ENCODE peak calls at places on chromosome 2, in eight cellular contexts. S, O, U, I, M, P, A and B are unnamed samples.
A peak's percentile ranks its signal among the peaks of the same experiment; 100 is the strongest.

GRCh38 chr2:226619707-226620106 is 179.9 kb downstream of the IRS1 start:
- DNase-seq in S (no peak), O (no peak), U (no peak), I (no peak), M (no peak), P (no peak), A (no peak), B (no peak)

GRCh38 chr2:230564805-230565779 is 147.6 kb upstream of the CAB39 start:
- DNase-seq in S (no peak), O (peak; percentile 67), U (no peak), I (no peak), M (no peak), P (no peak), A (peak; percentile 58), B (no peak)

GRCh38 chr2:235537186-235537585 is 43.3 kb downstream of the AGAP1 start:
- DNase-seq in S (no peak), O (no peak), U (peak; percentile 67), I (no peak), M (peak; percentile 28), P (no peak), A (no peak), B (peak; percentile 56)

GRCh38 chr2:105142239-105142638 is 99.3 kb upstream of the GPR45 start:
- DNase-seq in S (no peak), O (no peak), U (no peak), I (no peak), M (no peak), P (no peak), A (no peak), B (no peak)

GRCh38 chr2:3040066-3040428 is 337.6 kb downstream of the EIPR1 start:
- DNase-seq in S (no peak), O (no peak), U (no peak), I (no peak), M (no peak), P (no peak), A (no peak), B (no peak)

GRCh38 chr2:234492687-234493086 is 4.2 kb downstream of the ARL4C start:
- DNase-seq in S (no peak), O (no peak), U (no peak), I (no peak), M (no peak), P (no peak), A (no peak), B (no peak)

GRCh38 chr2:108133457-108133856 is 106.3 kb upstream of the SULT1C3 start:
- DNase-seq in S (no peak), O (no peak), U (no peak), I (no peak), M (no peak), P (no peak), A (no peak), B (no peak)

GRCh38 chr2:74530239-74531161 is 767 bp downstream of the HTRA2 start:
- DNase-seq in S (peak; percentile 66), O (no peak), U (peak; percentile 84), I (peak; percentile 10), M (peak; percentile 74), P (peak; percentile 44), A (peak; percentile 30), B (peak; percentile 92)

GRCh38 chr2:234741976-234742375 is 209.8 kb upstream of the SH3BP4 start:
- DNase-seq in S (peak; percentile 35), O (no peak), U (no peak), I (no peak), M (no peak), P (no peak), A (peak; percentile 16), B (no peak)

GRCh38 chr2:204258900-204259299 is 286.4 kb upstream of the PARD3B start:
- DNase-seq in S (no peak), O (no peak), U (no peak), I (no peak), M (no peak), P (no peak), A (no peak), B (no peak)

GRCh38 chr2:35783723-35784122 is 571.9 kb upstream of the CRIM1 start:
- DNase-seq in S (peak; percentile 2), O (no peak), U (no peak), I (no peak), M (no peak), P (no peak), A (no peak), B (no peak)

GRCh38 chr2:222313816-222314215 is 15.0 kb upstream of the PAX3 start:
- DNase-seq in S (no peak), O (no peak), U (no peak), I (no peak), M (no peak), P (no peak), A (no peak), B (no peak)